ENCODE peak calls at places on chromosomes 2 and 18, in six cellular contexts. B is brain microvascular endothelial cell; D is fibroblast of the aortic adventitia; U is T-helper 2 cell treated with Interferon-gamma antibody and Interleukin-4, amounts not matched to agents 5 μg/mL and 100 μg/mL, for 36 hours; P is psoas muscle; A is tibial artery. G is an unnamed sample.

GRCh38 chr2:209145941-209146681 is 277.7 kb upstream of the MAP2 start:
- DNase-seq in B (no peak), D (no peak), U (no peak), P (no peak), A (no peak), G (no peak)

GRCh38 chr2:112614201-112614840 is 29.9 kb downstream of the CHCHD5 start:
- DNase-seq in B (no peak), D (no peak), U (no peak), P (no peak), A (no peak), G (no peak)

GRCh38 chr2:37890893-37891495 is 34.1 kb upstream of the RMDN2 start:
- DNase-seq in B (peak), D (peak), U (peak), P (peak), A (peak), G (no peak)

GRCh38 chr18:73918816-73919215 is 228.8 kb downstream of the FBXO15 start:
- DNase-seq in B (no peak), D (no peak), U (no peak), P (no peak), A (no peak), G (no peak)

GRCh38 chr2:46171441-46171953 is 125.7 kb upstream of the EPAS1 start:
- DNase-seq in B (peak), D (peak), U (no peak), P (no peak), A (no peak), G (no peak)

GRCh38 chr2:74703373-74703772 is 49.3 kb downstream of the SEMA4F start:
- DNase-seq in B (no peak), D (peak), U (no peak), P (no peak), A (peak), G (no peak)

GRCh38 chr18:9574473-9575115 is 39.8 kb downstream of the PPP4R1 start:
- DNase-seq in B (no peak), D (no peak), U (no peak), P (no peak), A (no peak), G (no peak)

GRCh38 chr2:118246726-118247125 is 158.5 kb downstream of the INSIG2 start:
- DNase-seq in B (no peak), D (no peak), U (no peak), P (peak), A (no peak), G (no peak)

GRCh38 chr18:35770360-35770759 is 188.8 kb downstream of the GALNT1 start:
- DNase-seq in B (no peak), D (no peak), U (no peak), P (no peak), A (no peak), G (no peak)

GRCh38 chr2:175575346-175576258 is 394.1 kb upstream of the ATP5MC3 start:
- DNase-seq in B (no peak), D (no peak), U (no peak), P (no peak), A (no peak), G (no peak)

GRCh38 chr2:30666307-30666874 is 140.9 kb downstream of the CAPN13 start:
- DNase-seq in B (peak), D (peak), U (no peak), P (no peak), A (no peak), G (no peak)

GRCh38 chr2:126886201-126886905 is 12.3 kb upstream of the TEX51 start:
- DNase-seq in B (peak), D (peak), U (peak), P (peak), A (no peak), G (no peak)

GRCh38 chr2:197909377-197909776 is 105.0 kb downstream of the PLCL1 start:
- DNase-seq in B (peak), D (peak), U (no peak), P (no peak), A (no peak), G (no peak)

GRCh38 chr2:168731550-168732128 is 70.8 kb upstream of the NOSTRIN start:
- DNase-seq in B (no peak), D (no peak), U (no peak), P (no peak), A (no peak), G (no peak)